ENCODE peak calls at places on chromosomes 7 and 10, in nine cellular contexts. One of them, this sample, is unnamed.

GRCh38 chr7:154409703-154410311 is 357.6 kb downstream of the DPP6 start:
- DNase-seq in activated CD8-positive, alpha-beta memory T cell treated with anti-CD3 and anti-CD28 coated beads, Interleukin-2, amount 10 ng/mL, durations not matched to agents 7 days and 5 days: no peak
- DNase-seq in GM06990: no peak
- DNase-seq in ovary: no peak
- DNase-seq in tibial artery: no peak
- DNase-seq in mesenchymal stem cell: peak
- DNase-seq in NCI-H1417: no peak
- DNase-seq in NCI-H524: no peak
- DNase-seq in activated T-cell treated with anti-CD3 and anti-CD28 coated beads, Interleukin-2, amount 50 U/mL, for 1 hour: no peak
- DNase-seq in this sample: no peak

GRCh38 chr7:860149-860548 is 16.2 kb upstream of the GET4 start:
- DNase-seq in ovary: no peak
- DNase-seq in tibial artery: no peak
- DNase-seq in activated T-cell treated with anti-CD3 and anti-CD28 coated beads, Interleukin-2, amount 50 U/mL, for 1 hour: no peak
- DNase-seq in NCI-H1417: no peak
- DNase-seq in activated CD8-positive, alpha-beta memory T cell treated with anti-CD3 and anti-CD28 coated beads, Interleukin-2, amount 10 ng/mL, durations not matched to agents 7 days and 5 days: no peak
- DNase-seq in GM06990: no peak
- DNase-seq in NCI-H524: no peak
- DNase-seq in mesenchymal stem cell: no peak
- DNase-seq in this sample: no peak

GRCh38 chr10:71084061-71084817 is 128.1 kb upstream of the UNC5B start:
- DNase-seq in mesenchymal stem cell: no peak
- DNase-seq in NCI-H1417: peak
- DNase-seq in NCI-H524: no peak
- DNase-seq in ovary: no peak
- DNase-seq in tibial artery: no peak
- DNase-seq in activated T-cell treated with anti-CD3 and anti-CD28 coated beads, Interleukin-2, amount 50 U/mL, for 1 hour: no peak
- DNase-seq in GM06990: no peak
- DNase-seq in activated CD8-positive, alpha-beta memory T cell treated with anti-CD3 and anti-CD28 coated beads, Interleukin-2, amount 10 ng/mL, durations not matched to agents 7 days and 5 days: peak
- DNase-seq in this sample: no peak

GRCh38 chr7:30450123-30450982 is 28.2 kb downstream of the NOD1 start:
- DNase-seq in NCI-H524: no peak
- DNase-seq in NCI-H1417: no peak
- DNase-seq in mesenchymal stem cell: no peak
- DNase-seq in GM06990: no peak
- DNase-seq in ovary: no peak
- DNase-seq in activated CD8-positive, alpha-beta memory T cell treated with anti-CD3 and anti-CD28 coated beads, Interleukin-2, amount 10 ng/mL, durations not matched to agents 7 days and 5 days: no peak
- DNase-seq in tibial artery: no peak
- DNase-seq in activated T-cell treated with anti-CD3 and anti-CD28 coated beads, Interleukin-2, amount 50 U/mL, for 1 hour: no peak
- DNase-seq in this sample: no peak

GRCh38 chr10:102741848-102742247 is 1.9 kb upstream of the WBP1L start:
- DNase-seq in activated CD8-positive, alpha-beta memory T cell treated with anti-CD3 and anti-CD28 coated beads, Interleukin-2, amount 10 ng/mL, durations not matched to agents 7 days and 5 days: no peak
- DNase-seq in GM06990: no peak
- DNase-seq in mesenchymal stem cell: no peak
- DNase-seq in NCI-H1417: peak
- DNase-seq in NCI-H524: no peak
- DNase-seq in ovary: no peak
- DNase-seq in activated T-cell treated with anti-CD3 and anti-CD28 coated beads, Interleukin-2, amount 50 U/mL, for 1 hour: no peak
- DNase-seq in tibial artery: no peak
- DNase-seq in this sample: no peak

GRCh38 chr7:120856621-120857352 is 1.2 kb downstream of the TSPAN12 start:
- DNase-seq in tibial artery: peak
- DNase-seq in NCI-H524: peak
- DNase-seq in activated CD8-positive, alpha-beta memory T cell treated with anti-CD3 and anti-CD28 coated beads, Interleukin-2, amount 10 ng/mL, durations not matched to agents 7 days and 5 days: no peak
- DNase-seq in ovary: peak
- DNase-seq in mesenchymal stem cell: peak
- DNase-seq in GM06990: peak
- DNase-seq in NCI-H1417: peak
- DNase-seq in activated T-cell treated with anti-CD3 and anti-CD28 coated beads, Interleukin-2, amount 50 U/mL, for 1 hour: peak
- DNase-seq in this sample: peak

GRCh38 chr10:79273603-79274002 is 73.7 kb upstream of the PPIF start:
- DNase-seq in NCI-H524: no peak
- DNase-seq in tibial artery: no peak
- DNase-seq in activated CD8-positive, alpha-beta memory T cell treated with anti-CD3 and anti-CD28 coated beads, Interleukin-2, amount 10 ng/mL, durations not matched to agents 7 days and 5 days: no peak
- DNase-seq in NCI-H1417: no peak
- DNase-seq in ovary: peak
- DNase-seq in activated T-cell treated with anti-CD3 and anti-CD28 coated beads, Interleukin-2, amount 50 U/mL, for 1 hour: no peak
- DNase-seq in GM06990: no peak
- DNase-seq in mesenchymal stem cell: no peak
- DNase-seq in this sample: no peak

GRCh38 chr10:33559105-33559504 is 224.6 kb upstream of the NRP1 start:
- DNase-seq in NCI-H524: no peak
- DNase-seq in activated CD8-positive, alpha-beta memory T cell treated with anti-CD3 and anti-CD28 coated beads, Interleukin-2, amount 10 ng/mL, durations not matched to agents 7 days and 5 days: no peak
- DNase-seq in tibial artery: no peak
- DNase-seq in NCI-H1417: no peak
- DNase-seq in activated T-cell treated with anti-CD3 and anti-CD28 coated beads, Interleukin-2, amount 50 U/mL, for 1 hour: no peak
- DNase-seq in mesenchymal stem cell: no peak
- DNase-seq in ovary: peak
- DNase-seq in GM06990: peak
- DNase-seq in this sample: no peak

GRCh38 chr10:43133196-43133808 is 4.9 kb upstream of the CSGALNACT2 start:
- DNase-seq in mesenchymal stem cell: no peak
- DNase-seq in GM06990: no peak
- DNase-seq in activated CD8-positive, alpha-beta memory T cell treated with anti-CD3 and anti-CD28 coated beads, Interleukin-2, amount 10 ng/mL, durations not matched to agents 7 days and 5 days: peak
- DNase-seq in NCI-H1417: no peak
- DNase-seq in tibial artery: no peak
- DNase-seq in activated T-cell treated with anti-CD3 and anti-CD28 coated beads, Interleukin-2, amount 50 U/mL, for 1 hour: no peak
- DNase-seq in NCI-H524: no peak
- DNase-seq in ovary: no peak
- DNase-seq in this sample: no peak

GRCh38 chr10:23408330-23408976 is 30.4 kb upstream of the OTUD1 start:
- DNase-seq in ovary: no peak
- DNase-seq in NCI-H524: peak
- DNase-seq in NCI-H1417: no peak
- DNase-seq in activated CD8-positive, alpha-beta memory T cell treated with anti-CD3 and anti-CD28 coated beads, Interleukin-2, amount 10 ng/mL, durations not matched to agents 7 days and 5 days: no peak
- DNase-seq in activated T-cell treated with anti-CD3 and anti-CD28 coated beads, Interleukin-2, amount 50 U/mL, for 1 hour: no peak
- DNase-seq in GM06990: no peak
- DNase-seq in tibial artery: no peak
- DNase-seq in mesenchymal stem cell: peak
- DNase-seq in this sample: peak

GRCh38 chr7:18877874-18878273 is 239.6 kb downstream of the TWIST1 start:
- DNase-seq in activated T-cell treated with anti-CD3 and anti-CD28 coated beads, Interleukin-2, amount 50 U/mL, for 1 hour: no peak
- DNase-seq in GM06990: no peak
- DNase-seq in ovary: no peak
- DNase-seq in activated CD8-positive, alpha-beta memory T cell treated with anti-CD3 and anti-CD28 coated beads, Interleukin-2, amount 10 ng/mL, durations not matched to agents 7 days and 5 days: no peak
- DNase-seq in mesenchymal stem cell: no peak
- DNase-seq in NCI-H524: no peak
- DNase-seq in NCI-H1417: no peak
- DNase-seq in tibial artery: no peak
- DNase-seq in this sample: no peak

GRCh38 chr10:23293145-23293724 is 51.4 kb downstream of the C10orf67 start:
- DNase-seq in GM06990: no peak
- DNase-seq in mesenchymal stem cell: peak
- DNase-seq in NCI-H1417: peak
- DNase-seq in ovary: no peak
- DNase-seq in NCI-H524: peak
- DNase-seq in activated T-cell treated with anti-CD3 and anti-CD28 coated beads, Interleukin-2, amount 50 U/mL, for 1 hour: no peak
- DNase-seq in activated CD8-positive, alpha-beta memory T cell treated with anti-CD3 and anti-CD28 coated beads, Interleukin-2, amount 10 ng/mL, durations not matched to agents 7 days and 5 days: peak
- DNase-seq in tibial artery: no peak
- DNase-seq in this sample: peak

GRCh38 chr7:67344481-67345193 is 348.0 kb downstream of the TYW1 start:
- DNase-seq in tibial artery: no peak
- DNase-seq in GM06990: no peak
- DNase-seq in NCI-H524: no peak
- DNase-seq in mesenchymal stem cell: no peak
- DNase-seq in ovary: no peak
- DNase-seq in NCI-H1417: no peak
- DNase-seq in activated CD8-positive, alpha-beta memory T cell treated with anti-CD3 and anti-CD28 coated beads, Interleukin-2, amount 10 ng/mL, durations not matched to agents 7 days and 5 days: no peak
- DNase-seq in activated T-cell treated with anti-CD3 and anti-CD28 coated beads, Interleukin-2, amount 50 U/mL, for 1 hour: no peak
- DNase-seq in this sample: no peak

GRCh38 chr7:29968683-29969457 is 20.7 kb downstream of the SCRN1 start:
- DNase-seq in activated T-cell treated with anti-CD3 and anti-CD28 coated beads, Interleukin-2, amount 50 U/mL, for 1 hour: no peak
- DNase-seq in NCI-H1417: no peak
- DNase-seq in NCI-H524: no peak
- DNase-seq in tibial artery: no peak
- DNase-seq in ovary: no peak
- DNase-seq in mesenchymal stem cell: peak
- DNase-seq in GM06990: no peak
- DNase-seq in activated CD8-positive, alpha-beta memory T cell treated with anti-CD3 and anti-CD28 coated beads, Interleukin-2, amount 10 ng/mL, durations not matched to agents 7 days and 5 days: no peak
- DNase-seq in this sample: no peak

GRCh38 chr7:17584822-17585221 is 286.4 kb downstream of the AHR start:
- DNase-seq in NCI-H524: no peak
- DNase-seq in ovary: no peak
- DNase-seq in tibial artery: no peak
- DNase-seq in mesenchymal stem cell: peak
- DNase-seq in activated CD8-positive, alpha-beta memory T cell treated with anti-CD3 and anti-CD28 coated beads, Interleukin-2, amount 10 ng/mL, durations not matched to agents 7 days and 5 days: no peak
- DNase-seq in activated T-cell treated with anti-CD3 and anti-CD28 coated beads, Interleukin-2, amount 50 U/mL, for 1 hour: no peak
- DNase-seq in GM06990: no peak
- DNase-seq in NCI-H1417: no peak
- DNase-seq in this sample: no peak

GRCh38 chr10:98357208-98357836 is 57.7 kb downstream of the PYROXD2 start:
- DNase-seq in mesenchymal stem cell: peak
- DNase-seq in activated CD8-positive, alpha-beta memory T cell treated with anti-CD3 and anti-CD28 coated beads, Interleukin-2, amount 10 ng/mL, durations not matched to agents 7 days and 5 days: no peak
- DNase-seq in activated T-cell treated with anti-CD3 and anti-CD28 coated beads, Interleukin-2, amount 50 U/mL, for 1 hour: no peak
- DNase-seq in NCI-H1417: peak
- DNase-seq in GM06990: no peak
- DNase-seq in tibial artery: no peak
- DNase-seq in NCI-H524: no peak
- DNase-seq in ovary: no peak
- DNase-seq in this sample: peak

GRCh38 chr7:3089493-3089892 is 45.8 kb upstream of the CARD11 start:
- DNase-seq in ovary: no peak
- DNase-seq in activated CD8-positive, alpha-beta memory T cell treated with anti-CD3 and anti-CD28 coated beads, Interleukin-2, amount 10 ng/mL, durations not matched to agents 7 days and 5 days: no peak
- DNase-seq in tibial artery: no peak
- DNase-seq in NCI-H524: no peak
- DNase-seq in GM06990: no peak
- DNase-seq in mesenchymal stem cell: peak
- DNase-seq in NCI-H1417: peak
- DNase-seq in activated T-cell treated with anti-CD3 and anti-CD28 coated beads, Interleukin-2, amount 50 U/mL, for 1 hour: no peak
- DNase-seq in this sample: peak

GRCh38 chr10:102040305-102040704 is 15.7 kb downstream of the ARMH3 start:
- DNase-seq in ovary: no peak
- DNase-seq in activated CD8-positive, alpha-beta memory T cell treated with anti-CD3 and anti-CD28 coated beads, Interleukin-2, amount 10 ng/mL, durations not matched to agents 7 days and 5 days: no peak
- DNase-seq in NCI-H1417: no peak
- DNase-seq in tibial artery: no peak
- DNase-seq in GM06990: no peak
- DNase-seq in mesenchymal stem cell: peak
- DNase-seq in activated T-cell treated with anti-CD3 and anti-CD28 coated beads, Interleukin-2, amount 50 U/mL, for 1 hour: no peak
- DNase-seq in NCI-H524: no peak
- DNase-seq in this sample: no peak

GRCh38 chr10:72079356-72079755 is 9.0 kb downstream of the SPOCK2 start:
- DNase-seq in activated T-cell treated with anti-CD3 and anti-CD28 coated beads, Interleukin-2, amount 50 U/mL, for 1 hour: peak
- DNase-seq in tibial artery: no peak
- DNase-seq in ovary: no peak
- DNase-seq in mesenchymal stem cell: no peak
- DNase-seq in activated CD8-positive, alpha-beta memory T cell treated with anti-CD3 and anti-CD28 coated beads, Interleukin-2, amount 10 ng/mL, durations not matched to agents 7 days and 5 days: peak
- DNase-seq in NCI-H1417: peak
- DNase-seq in GM06990: no peak
- DNase-seq in NCI-H524: peak
- DNase-seq in this sample: no peak

GRCh38 chr7:26627221-26627620 is 237.2 kb downstream of the SKAP2 start:
- DNase-seq in GM06990: no peak
- DNase-seq in activated CD8-positive, alpha-beta memory T cell treated with anti-CD3 and anti-CD28 coated beads, Interleukin-2, amount 10 ng/mL, durations not matched to agents 7 days and 5 days: no peak
- DNase-seq in tibial artery: no peak
- DNase-seq in mesenchymal stem cell: no peak
- DNase-seq in ovary: no peak
- DNase-seq in NCI-H524: no peak
- DNase-seq in activated T-cell treated with anti-CD3 and anti-CD28 coated beads, Interleukin-2, amount 50 U/mL, for 1 hour: no peak
- DNase-seq in NCI-H1417: no peak
- DNase-seq in this sample: no peak

GRCh38 chr7:23026164-23026563 is 12.2 kb upstream of the HYCC1 start:
- DNase-seq in tibial artery: no peak
- DNase-seq in GM06990: no peak
- DNase-seq in NCI-H1417: no peak
- DNase-seq in NCI-H524: no peak
- DNase-seq in mesenchymal stem cell: no peak
- DNase-seq in activated CD8-positive, alpha-beta memory T cell treated with anti-CD3 and anti-CD28 coated beads, Interleukin-2, amount 10 ng/mL, durations not matched to agents 7 days and 5 days: no peak
- DNase-seq in activated T-cell treated with anti-CD3 and anti-CD28 coated beads, Interleukin-2, amount 50 U/mL, for 1 hour: no peak
- DNase-seq in ovary: no peak
- DNase-seq in this sample: no peak

GRCh38 chr7:26743205-26743604 is 121.2 kb downstream of the SKAP2 start:
- DNase-seq in activated T-cell treated with anti-CD3 and anti-CD28 coated beads, Interleukin-2, amount 50 U/mL, for 1 hour: no peak
- DNase-seq in NCI-H1417: no peak
- DNase-seq in tibial artery: no peak
- DNase-seq in GM06990: no peak
- DNase-seq in ovary: no peak
- DNase-seq in mesenchymal stem cell: no peak
- DNase-seq in NCI-H524: no peak
- DNase-seq in activated CD8-positive, alpha-beta memory T cell treated with anti-CD3 and anti-CD28 coated beads, Interleukin-2, amount 10 ng/mL, durations not matched to agents 7 days and 5 days: no peak
- DNase-seq in this sample: no peak

GRCh38 chr10:8794860-8795259 is 740.4 kb downstream of the GATA3 start:
- DNase-seq in NCI-H1417: no peak
- DNase-seq in ovary: no peak
- DNase-seq in NCI-H524: no peak
- DNase-seq in GM06990: no peak
- DNase-seq in activated T-cell treated with anti-CD3 and anti-CD28 coated beads, Interleukin-2, amount 50 U/mL, for 1 hour: no peak
- DNase-seq in mesenchymal stem cell: no peak
- DNase-seq in activated CD8-positive, alpha-beta memory T cell treated with anti-CD3 and anti-CD28 coated beads, Interleukin-2, amount 10 ng/mL, durations not matched to agents 7 days and 5 days: no peak
- DNase-seq in tibial artery: no peak
- DNase-seq in this sample: no peak

GRCh38 chr7:31058122-31058521 is 6.0 kb downstream of the ADCYAP1R1 start:
- DNase-seq in tibial artery: no peak
- DNase-seq in NCI-H1417: no peak
- DNase-seq in activated T-cell treated with anti-CD3 and anti-CD28 coated beads, Interleukin-2, amount 50 U/mL, for 1 hour: no peak
- DNase-seq in GM06990: no peak
- DNase-seq in mesenchymal stem cell: no peak
- DNase-seq in NCI-H524: no peak
- DNase-seq in activated CD8-positive, alpha-beta memory T cell treated with anti-CD3 and anti-CD28 coated beads, Interleukin-2, amount 10 ng/mL, durations not matched to agents 7 days and 5 days: no peak
- DNase-seq in ovary: no peak
- DNase-seq in this sample: no peak

GRCh38 chr7:98097042-98097645 is 9.5 kb upstream of the LMTK2 start:
- DNase-seq in activated T-cell treated with anti-CD3 and anti-CD28 coated beads, Interleukin-2, amount 50 U/mL, for 1 hour: no peak
- DNase-seq in activated CD8-positive, alpha-beta memory T cell treated with anti-CD3 and anti-CD28 coated beads, Interleukin-2, amount 10 ng/mL, durations not matched to agents 7 days and 5 days: no peak
- DNase-seq in mesenchymal stem cell: no peak
- DNase-seq in ovary: no peak
- DNase-seq in NCI-H1417: no peak
- DNase-seq in NCI-H524: no peak
- DNase-seq in tibial artery: no peak
- DNase-seq in GM06990: no peak
- DNase-seq in this sample: no peak

GRCh38 chr10:61765176-61766087 is 102.7 kb downstream of the CABCOCO1 start:
- DNase-seq in ovary: no peak
- DNase-seq in activated CD8-positive, alpha-beta memory T cell treated with anti-CD3 and anti-CD28 coated beads, Interleukin-2, amount 10 ng/mL, durations not matched to agents 7 days and 5 days: no peak
- DNase-seq in NCI-H1417: no peak
- DNase-seq in GM06990: no peak
- DNase-seq in activated T-cell treated with anti-CD3 and anti-CD28 coated beads, Interleukin-2, amount 50 U/mL, for 1 hour: no peak
- DNase-seq in NCI-H524: no peak
- DNase-seq in mesenchymal stem cell: no peak
- DNase-seq in tibial artery: no peak
- DNase-seq in this sample: no peak